ENCODE peak calls at places on chromosomes 5 and 9, in six cellular contexts. X is foreskin keratinocyte, I is fibroblast of the aortic adventitia, H is heart right ventricle, B is HFFc6, D is brain microvascular endothelial cell. F is an unnamed sample.

GRCh38 chr9:6584881-6585597 is 60.5 kb downstream of the GLDC start:
- DNase-seq in H (no peak), X (no peak), B (peak), D (no peak), I (peak), F (no peak)

GRCh38 chr5:173235499-173236394 is 741 bp upstream of the NKX2-5 start:
- DNase-seq in H (no peak), D (no peak), I (no peak), B (no peak), X (no peak), F (no peak)

GRCh38 chr5:58335518-58335917 is 124.4 kb downstream of the PLK2 start:
- DNase-seq in I (no peak), X (no peak), B (peak), D (no peak), H (no peak), F (no peak)

GRCh38 chr5:109388407-109388806 is 21.4 kb downstream of the PJA2 start:
- DNase-seq in X (no peak), I (peak), H (no peak), B (peak), D (no peak), F (no peak)

GRCh38 chr9:108704156-108704852 is 151.5 kb downstream of the ACTL7B start:
- DNase-seq in D (peak), H (peak), B (no peak), I (peak), X (no peak), F (no peak)

GRCh38 chr9:89878003-89878411 is 273.2 kb downstream of the GADD45G start:
- DNase-seq in X (no peak), D (no peak), H (no peak), B (no peak), I (no peak), F (no peak)

GRCh38 chr9:129495422-129496186 is 125.3 kb downstream of the C9orf50 start:
- DNase-seq in X (peak), B (peak), I (peak), D (peak), H (peak), F (peak)

GRCh38 chr9:127898433-127899199 is 787 bp downstream of the ST6GALNAC6 start:
- DNase-seq in X (no peak), H (peak), D (peak), B (peak), I (peak), F (no peak)

GRCh38 chr9:105700598-105701544 is 6.5 kb downstream of the TMEM38B start:
- DNase-seq in H (no peak), D (no peak), I (no peak), B (no peak), X (no peak), F (no peak)

GRCh38 chr5:80181618-80182211 is 74.1 kb downstream of the SERINC5 start:
- DNase-seq in D (no peak), X (peak), I (peak), B (no peak), H (no peak), F (no peak)

GRCh38 chr5:37721447-37721871 is 118.4 kb downstream of the GDNF start:
- DNase-seq in X (no peak), B (no peak), I (no peak), D (peak), H (no peak), F (no peak)

GRCh38 chr5:38853753-38854470 is 8.1 kb downstream of the OSMR start:
- DNase-seq in B (peak), D (peak), I (peak), H (no peak), X (peak), F (no peak)

GRCh38 chr5:91339053-91339710 is 43.9 kb downstream of the ARRDC3 start:
- DNase-seq in X (no peak), H (no peak), D (no peak), I (peak), B (no peak), F (no peak)

GRCh38 chr5:96024683-96025475 is 63.2 kb upstream of the ELL2 start:
- DNase-seq in H (no peak), I (no peak), X (peak), D (no peak), B (no peak), F (no peak)

GRCh38 chr5:39197556-39197955 is 21.8 kb downstream of the FYB1 start:
- DNase-seq in H (no peak), I (no peak), X (no peak), D (no peak), B (no peak), F (no peak)

GRCh38 chr5:139147743-139148079 is 50.5 kb downstream of the SIL1 start:
- DNase-seq in B (peak), X (no peak), H (peak), I (peak), D (no peak), F (no peak)

GRCh38 chr5:150134198-150134588 is 21.5 kb downstream of the PDGFRB start:
- DNase-seq in B (no peak), H (no peak), X (no peak), I (no peak), D (no peak), F (no peak)

GRCh38 chr9:111118256-111118950 is 80.1 kb upstream of the LPAR1 start:
- DNase-seq in H (no peak), I (peak), X (no peak), D (peak), B (peak), F (no peak)

GRCh38 chr5:91166040-91166807 is 216.9 kb downstream of the ARRDC3 start:
- DNase-seq in X (no peak), D (no peak), I (peak), H (no peak), B (peak), F (no peak)

GRCh38 chr9:78405461-78405860 is 108.5 kb downstream of the PSAT1 start:
- DNase-seq in X (no peak), B (no peak), D (no peak), H (no peak), I (no peak), F (no peak)

GRCh38 chr5:8686707-8687106 is 817.8 kb downstream of the MTRR start:
- DNase-seq in D (peak), X (no peak), B (no peak), H (no peak), I (peak), F (no peak)

GRCh38 chr9:100601216-100601615 is 23.3 kb downstream of the CAVIN4 start:
- DNase-seq in B (peak), I (peak), D (peak), X (no peak), H (peak), F (no peak)

GRCh38 chr9:100598641-100599145 is 20.8 kb downstream of the CAVIN4 start:
- DNase-seq in X (peak), H (peak), B (peak), D (peak), I (peak), F (peak)

GRCh38 chr9:100600511-100601079 is 22.7 kb downstream of the CAVIN4 start:
- DNase-seq in D (no peak), I (no peak), X (no peak), H (no peak), B (no peak), F (no peak)

GRCh38 chr9:100597236-100597635 is 19.4 kb downstream of the CAVIN4 start:
- DNase-seq in I (no peak), H (no peak), B (no peak), X (no peak), D (no peak), F (no peak)

GRCh38 chr9:100602302-100602930 is 24.5 kb downstream of the CAVIN4 start:
- DNase-seq in D (peak), X (peak), H (no peak), I (peak), B (peak), F (no peak)
- TF ChIP-seq CTCF in D (peak), X (peak), H (peak), I (peak), B (peak), F (no peak)

DNA sequence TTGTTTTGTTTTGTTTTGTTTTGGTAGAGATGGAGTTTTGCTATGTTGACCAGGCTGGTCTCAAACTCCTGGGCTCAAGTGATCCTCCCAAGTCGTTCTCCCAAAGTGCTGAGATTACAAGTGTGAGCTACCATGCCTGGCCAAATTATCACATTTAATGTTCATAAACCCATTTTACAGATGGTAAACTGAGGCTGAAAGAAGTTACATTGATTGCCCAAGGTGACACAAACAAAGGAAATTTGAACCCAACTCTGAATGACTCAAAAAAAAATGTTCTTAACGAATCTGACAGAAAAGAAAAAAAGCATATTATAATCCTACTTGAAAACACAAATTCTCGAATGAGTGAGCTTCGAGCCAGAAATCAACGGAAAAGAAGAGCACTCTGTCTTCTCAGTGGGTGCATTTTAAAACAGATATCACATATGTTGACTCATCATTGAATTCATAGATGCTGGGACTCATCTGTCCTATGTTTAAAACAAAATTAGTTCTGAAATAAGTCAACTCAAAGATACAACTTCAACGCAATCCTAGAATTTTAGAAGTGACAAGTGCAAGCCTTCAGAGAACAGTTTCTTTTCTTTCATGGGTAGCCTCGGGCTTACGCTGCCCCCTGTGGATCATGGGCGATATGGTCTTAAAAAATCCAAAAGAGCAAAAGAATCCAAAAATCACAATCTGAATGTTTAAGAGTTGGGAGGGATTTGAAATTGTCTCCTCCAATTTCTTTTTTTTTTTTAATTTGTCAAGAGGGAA is 28.4 kb downstream of the TIMD4 start:
- DNase-seq in X (no peak), H (peak), B (no peak), D (no peak), I (no peak), F (no peak)
- TF ChIP-seq CTCF in X (peak), H (peak), B (no peak), D (peak), I (peak), F (no peak)

GRCh38 chr9:112793213-112793810 is 42.8 kb downstream of the SNX30 start:
- DNase-seq in H (peak), X (no peak), B (peak), D (peak), I (peak), F (no peak)
- TF ChIP-seq CTCF in H (peak), X (peak), B (peak), D (peak), I (peak), F (peak)

GRCh38 chr5:72854419-72854818 is 38.0 kb downstream of the TNPO1 start:
- DNase-seq in D (no peak), I (no peak), X (no peak), H (no peak), B (no peak), F (no peak)
- TF ChIP-seq CTCF in D (no peak), I (no peak), X (no peak), H (no peak), B (no peak), F (no peak)

GRCh38 chr5:97422678-97423077 is 239.6 kb upstream of the RIOK2 start:
- DNase-seq in D (no peak), I (no peak), H (no peak), X (no peak), B (no peak), F (no peak)

GRCh38 chr5:97420646-97421045 is 237.6 kb upstream of the RIOK2 start:
- DNase-seq in B (no peak), X (no peak), I (no peak), D (no peak), H (no peak), F (no peak)

GRCh38 chr5:97427235-97427634 is 244.2 kb upstream of the RIOK2 start:
- DNase-seq in X (no peak), D (no peak), H (no peak), I (no peak), B (no peak), F (no peak)

DNA sequence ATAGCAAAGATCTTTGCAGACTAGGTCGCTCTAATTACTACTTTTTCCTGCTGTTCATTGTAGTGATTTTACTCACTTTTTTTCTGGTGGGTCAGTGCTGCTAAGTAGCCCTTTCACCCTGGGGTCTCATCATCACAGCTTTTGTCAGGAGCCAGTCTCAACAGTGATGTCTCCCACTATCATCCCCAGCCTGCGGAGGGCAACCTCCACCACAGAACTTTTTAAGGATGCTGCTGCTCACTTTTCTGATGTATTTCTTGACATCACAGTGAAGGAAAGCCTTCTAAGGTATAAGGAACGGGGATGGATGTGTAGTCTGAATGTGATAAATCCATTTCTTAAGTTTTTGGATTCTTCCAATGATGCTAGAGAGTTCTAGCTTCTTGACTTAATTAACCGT is 242.5 kb upstream of the RIOK2 start:
- DNase-seq in H (no peak), I (peak), X (no peak), B (no peak), D (peak), F (no peak)
- TF ChIP-seq CTCF in H (peak), I (peak), X (peak), B (peak), D (peak), F (no peak)

GRCh38 chr9:117387422-117387821 is 27.4 kb downstream of the ASTN2 start:
- DNase-seq in D (no peak), B (no peak), X (no peak), H (no peak), I (no peak), F (no peak)

GRCh38 chr9:117394655-117395054 is 20.2 kb downstream of the ASTN2 start:
- DNase-seq in X (no peak), H (no peak), D (no peak), I (no peak), B (no peak), F (no peak)

GRCh38 chr9:117392992-117393391 is 21.9 kb downstream of the ASTN2 start:
- DNase-seq in B (no peak), D (no peak), X (no peak), I (no peak), H (no peak), F (no peak)
- TF ChIP-seq CTCF in B (no peak), D (no peak), X (peak), I (no peak), H (no peak), F (no peak)

DNA sequence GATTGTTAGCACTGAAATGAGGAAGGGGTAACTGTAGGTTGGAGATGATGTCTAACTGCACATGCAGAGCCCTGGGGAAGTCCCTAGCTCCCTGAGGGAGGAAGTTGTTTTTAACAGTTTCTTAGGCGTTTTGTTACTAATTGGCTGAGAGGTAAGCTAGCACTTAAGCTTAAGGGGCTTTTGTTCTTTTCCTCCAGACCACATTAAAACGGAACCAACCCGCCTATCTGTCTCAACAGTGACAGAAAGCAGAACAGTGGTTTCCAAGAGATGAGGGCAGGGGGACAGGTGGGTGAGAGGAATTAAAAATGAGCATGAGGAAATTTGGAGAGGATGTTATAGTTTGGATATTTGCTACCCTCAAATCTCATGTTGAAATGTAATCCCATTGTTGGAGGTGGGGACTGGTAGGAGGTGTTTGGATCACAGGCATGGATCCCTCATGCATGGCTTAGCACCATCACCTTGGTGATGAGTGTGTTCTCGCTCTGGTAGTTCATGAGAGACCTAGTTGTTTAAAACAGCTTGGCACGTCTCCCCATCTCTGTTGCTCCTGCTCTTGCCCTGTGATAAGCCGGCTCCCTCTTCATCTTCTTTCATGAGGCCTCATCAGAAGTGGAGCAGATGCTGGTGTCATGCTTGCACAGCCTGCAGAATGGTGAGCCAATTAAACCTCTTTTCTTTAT is 38.9 kb downstream of the LYRM7 start:
- DNase-seq in D (no peak), X (no peak), I (no peak), B (no peak), H (no peak), F (no peak)
- TF ChIP-seq CTCF in D (no peak), X (no peak), I (no peak), B (no peak), H (no peak), F (no peak)

GRCh38 chr5:43469671-43470396 is 13.8 kb downstream of the TMEM267 start:
- DNase-seq in H (no peak), B (no peak), D (no peak), X (no peak), I (no peak), F (no peak)
- TF ChIP-seq CTCF in H (no peak), B (no peak), D (no peak), X (peak), I (no peak), F (no peak)